ENCODE peak calls at places on chromosomes 1 and 21, in seven cellular contexts. S is IMR-90, T is heart left ventricle, B is GM13977, R is spleen, D is lower leg skin, E is lower lobe of right lung. C is an unnamed sample.

GRCh38 chr1:56686171-56686570 is 41.1 kb downstream of the PRKAA2 start:
- DNase-seq in S (peak; percentile 66), T (no peak), B (no peak), R (no peak), D (no peak), E (no peak), C (no peak)

GRCh38 chr1:32676945-32677344 is 25.6 kb downstream of the SYNC start:
- DNase-seq in S (no peak), T (no peak), B (no peak), R (no peak), D (no peak), E (no peak), C (no peak)

GRCh38 chr1:183817576-183818288 is 12.8 kb downstream of the RGL1 start:
- DNase-seq in S (no peak), T (no peak), B (no peak), R (no peak), D (no peak), E (no peak), C (no peak)

GRCh38 chr1:36847761-36848160 is 186.6 kb downstream of the GRIK3 start:
- DNase-seq in S (no peak), T (no peak), B (no peak), R (no peak), D (no peak), E (no peak), C (no peak)

GRCh38 chr1:177351361-177352108 is 180.8 kb downstream of the BRINP2 start:
- DNase-seq in S (no peak), T (no peak), B (no peak), R (no peak), D (no peak), E (peak; percentile 71), C (no peak)

GRCh38 chr1:221699582-221700519 is 42.0 kb downstream of the DUSP10 start:
- DNase-seq in S (peak; percentile 75), T (no peak), B (no peak), R (no peak), D (no peak), E (no peak), C (no peak)

GRCh38 chr1:89938171-89939055 is 56.5 kb upstream of the ZNF326 start:
- DNase-seq in S (peak; percentile 48), T (no peak), B (no peak), R (no peak), D (no peak), E (no peak), C (no peak)

GRCh38 chr1:23394664-23395063 is 25.0 kb upstream of the ZNF436 start:
- DNase-seq in S (peak; percentile 69), T (peak; percentile 82), B (no peak), R (peak; percentile 82), D (peak; percentile 84), E (peak; percentile 52), C (no peak)

GRCh38 chr21:42850866-42851391 is 28.4 kb downstream of the WDR4 start:
- DNase-seq in S (no peak), T (no peak), B (peak; percentile 63), R (peak; percentile 86), D (no peak), E (no peak), C (no peak)

GRCh38 chr1:54652172-54652571 is 10.6 kb downstream of the MROH7 start:
- DNase-seq in S (no peak), T (no peak), B (no peak), R (no peak), D (no peak), E (no peak), C (no peak)

GRCh38 chr1:72280714-72281113 is 1.6 kb downstream of the NEGR1 start:
- DNase-seq in S (no peak), T (no peak), B (no peak), R (no peak), D (no peak), E (no peak), C (no peak)

GRCh38 chr1:177913762-177914540 is 55.9 kb downstream of the SEC16B start:
- DNase-seq in S (peak; percentile 63), T (no peak), B (no peak), R (no peak), D (no peak), E (no peak), C (no peak)

GRCh38 chr1:7013833-7014639 is 228.8 kb downstream of the CAMTA1 start:
- DNase-seq in S (no peak), T (peak; percentile 66), B (no peak), R (no peak), D (no peak), E (no peak), C (no peak)

GRCh38 chr1:172883844-172884243 is 166.9 kb downstream of the TNFSF18 start:
- DNase-seq in S (no peak), T (no peak), B (no peak), R (no peak), D (no peak), E (no peak), C (no peak)

GRCh38 chr1:234593771-234594504 is 16.0 kb downstream of the IRF2BP2 start:
- DNase-seq in S (no peak), T (no peak), B (no peak), R (no peak), D (no peak), E (no peak), C (no peak)

GRCh38 chr1:25458550-25459298 is 28.0 kb downstream of the MACO1 start:
- DNase-seq in S (peak; percentile 48), T (no peak), B (no peak), R (no peak), D (no peak), E (no peak), C (no peak)

GRCh38 chr1:100960098-100960497 is 64.2 kb downstream of the SLC30A7 start:
- DNase-seq in S (no peak), T (no peak), B (no peak), R (no peak), D (no peak), E (no peak), C (no peak)

GRCh38 chr1:25996966-25997758 is 701 bp downstream of the PAFAH2 start:
- DNase-seq in S (peak; percentile 71), T (no peak), B (peak; percentile 42), R (no peak), D (peak; percentile 47), E (no peak), C (no peak)

GRCh38 chr1:215517441-215517891 is 49.6 kb upstream of the KCTD3 start:
- DNase-seq in S (peak; percentile 91), T (no peak), B (no peak), R (no peak), D (peak; percentile 15), E (no peak), C (no peak)

GRCh38 chr1:209650454-209650853 is 1.8 kb downstream of the LAMB3 start:
- DNase-seq in S (no peak), T (no peak), B (no peak), R (no peak), D (no peak), E (no peak), C (no peak)

GRCh38 chr1:55050283-55050682 is 10.9 kb downstream of the PCSK9 start:
- DNase-seq in S (peak; percentile 62), T (no peak), B (no peak), R (no peak), D (no peak), E (no peak), C (peak; percentile 79)

GRCh38 chr1:101291562-101292035 is 54.8 kb downstream of the S1PR1 start:
- DNase-seq in S (peak; percentile 82), T (no peak), B (peak; percentile 37), R (no peak), D (peak; percentile 38), E (no peak), C (no peak)

GRCh38 chr21:44800103-44800502 is 1.5 kb downstream of the UBE2G2 start:
- DNase-seq in S (peak; percentile 59), T (no peak), B (no peak), R (no peak), D (no peak), E (no peak), C (no peak)
- TF ChIP-seq CTCF in S (peak; percentile 40), T (peak; percentile 25), B (peak; percentile 40), R (peak; percentile 35), D (no peak), E (peak; percentile 33), C (peak; percentile 78)

GRCh38 chr1:108316545-108316944 is 72.7 kb upstream of the NBPF4 start:
- DNase-seq in S (peak; percentile 4), T (no peak), B (no peak), R (no peak), D (no peak), E (no peak), C (no peak)
- TF ChIP-seq CTCF in S (peak; percentile 28), T (no peak), B (no peak), R (no peak), D (no peak), E (no peak), C (peak; percentile 61)

GRCh38 chr1:173916667-173917066 is 460 bp downstream of the SERPINC1 start:
- DNase-seq in S (no peak), T (no peak), B (no peak), R (no peak), D (no peak), E (no peak), C (no peak)

GRCh38 chr1:173917149-173917548 is at the start of gene SERPINC1:
- DNase-seq in S (no peak), T (no peak), B (no peak), R (no peak), D (no peak), E (no peak), C (no peak)

GRCh38 chr1:173913111-173913510 is 4.0 kb downstream of the SERPINC1 start:
- DNase-seq in S (no peak), T (no peak), B (no peak), R (no peak), D (no peak), E (no peak), C (no peak)

GRCh38 chr1:173915596-173915995 is 1.5 kb downstream of the SERPINC1 start:
- DNase-seq in S (no peak), T (no peak), B (no peak), R (no peak), D (no peak), E (no peak), C (no peak)

DNA sequence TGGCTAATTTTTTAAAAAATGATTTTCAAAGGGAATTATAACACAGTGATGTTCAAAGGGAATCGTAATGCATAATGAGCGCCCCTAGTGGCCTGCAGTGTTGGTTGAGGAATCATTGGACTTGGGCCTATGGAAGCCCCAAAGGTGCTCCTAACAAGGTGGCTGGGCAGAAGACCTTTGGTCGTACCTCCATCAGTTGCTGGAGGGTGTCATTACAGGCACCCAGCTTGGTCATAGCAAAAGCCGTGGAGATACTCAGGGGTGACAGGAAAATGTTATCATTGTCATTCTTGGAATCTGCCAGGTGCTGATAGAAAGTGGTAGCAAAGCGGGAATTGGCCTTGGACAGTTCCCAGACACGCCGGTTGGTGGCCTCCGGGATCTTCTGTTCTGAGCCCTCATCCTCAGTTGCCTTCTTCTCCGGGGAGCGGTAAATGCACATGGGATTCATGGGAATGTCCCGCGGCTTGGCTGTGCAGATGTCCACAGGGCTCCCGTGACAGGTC is 2.7 kb downstream of the SERPINC1 start:
- DNase-seq in S (peak; percentile 18), T (no peak), B (peak; percentile 51), R (no peak), D (no peak), E (no peak), C (no peak)
- TF ChIP-seq CTCF in S (peak; percentile 43), T (peak; percentile 17), B (peak; percentile 79), R (peak; percentile 41), D (no peak), E (peak; percentile 47), C (peak; percentile 66)

DNA sequence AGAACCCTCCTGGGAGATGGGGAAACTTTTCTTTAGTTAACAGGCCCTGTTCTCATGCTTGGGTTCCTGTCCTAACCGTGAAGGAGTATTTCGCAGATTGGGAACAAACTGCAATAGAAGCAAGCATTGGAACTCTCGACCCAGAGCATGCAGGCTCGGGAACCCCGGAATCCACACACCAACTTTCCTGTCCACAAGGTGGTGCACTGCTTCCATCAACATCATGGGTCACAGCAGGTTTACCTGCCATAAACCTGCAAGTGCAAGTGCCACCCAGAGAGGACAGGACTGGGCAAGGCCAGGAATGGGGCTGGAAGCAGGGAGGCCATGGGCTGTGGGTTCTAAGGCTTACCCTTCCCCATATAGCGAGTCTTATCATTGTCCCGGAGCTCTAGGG is 6.9 kb downstream of the ENO1 start:
- DNase-seq in S (no peak), T (no peak), B (no peak), R (no peak), D (no peak), E (no peak), C (no peak)
- TF ChIP-seq CTCF in S (peak; percentile 6), T (no peak), B (no peak), R (peak; percentile 15), D (no peak), E (peak; percentile 30), C (peak; percentile 64)